ENCODE peak calls at places on chromosomes 6 and 20, in seven cellular contexts. One of them, this sample, is unnamed.

GRCh38 chr6:116218172-116218633 is 35.7 kb downstream of the TSPYL4 start:
- DNase-seq in CD8-positive, alpha-beta memory T cell: no peak
- DNase-seq in foreskin fibroblast: no peak
- DNase-seq in adipocyte: peak
- DNase-seq in BE2C: no peak
- DNase-seq in CD4-positive, alpha-beta memory T cell: no peak
- DNase-seq in mucosa of descending colon: no peak
- DNase-seq in this sample: no peak

GRCh38 chr20:63636752-63637633 is 10.1 kb upstream of the GMEB2 start:
- DNase-seq in CD8-positive, alpha-beta memory T cell: no peak
- DNase-seq in foreskin fibroblast: no peak
- DNase-seq in adipocyte: no peak
- DNase-seq in BE2C: no peak
- DNase-seq in CD4-positive, alpha-beta memory T cell: no peak
- DNase-seq in mucosa of descending colon: no peak
- DNase-seq in this sample: no peak

GRCh38 chr6:144006731-144007454 is 1.2 kb downstream of the PLAGL1 start:
- DNase-seq in CD8-positive, alpha-beta memory T cell: no peak
- DNase-seq in foreskin fibroblast: peak
- DNase-seq in adipocyte: peak
- DNase-seq in BE2C: no peak
- DNase-seq in CD4-positive, alpha-beta memory T cell: no peak
- DNase-seq in mucosa of descending colon: peak
- DNase-seq in this sample: no peak

GRCh38 chr20:47748851-47749250 is 36.4 kb downstream of the SULF2 start:
- DNase-seq in CD8-positive, alpha-beta memory T cell: no peak
- DNase-seq in foreskin fibroblast: no peak
- DNase-seq in adipocyte: no peak
- DNase-seq in BE2C: no peak
- DNase-seq in CD4-positive, alpha-beta memory T cell: no peak
- DNase-seq in mucosa of descending colon: no peak
- DNase-seq in this sample: no peak

GRCh38 chr6:162705736-162706135 is 21.8 kb downstream of the PRKN start:
- DNase-seq in CD8-positive, alpha-beta memory T cell: no peak
- DNase-seq in foreskin fibroblast: no peak
- DNase-seq in adipocyte: no peak
- DNase-seq in BE2C: no peak
- DNase-seq in CD4-positive, alpha-beta memory T cell: no peak
- DNase-seq in mucosa of descending colon: no peak
- DNase-seq in this sample: no peak

GRCh38 chr6:152160346-152160745 is 352.9 kb downstream of the ESR1 start:
- DNase-seq in CD8-positive, alpha-beta memory T cell: no peak
- DNase-seq in foreskin fibroblast: no peak
- DNase-seq in adipocyte: no peak
- DNase-seq in BE2C: no peak
- DNase-seq in CD4-positive, alpha-beta memory T cell: peak
- DNase-seq in mucosa of descending colon: no peak
- DNase-seq in this sample: no peak

GRCh38 chr6:26129656-26130055 is 42.4 kb downstream of the HFE start:
- DNase-seq in CD8-positive, alpha-beta memory T cell: no peak
- DNase-seq in foreskin fibroblast: no peak
- DNase-seq in adipocyte: peak
- DNase-seq in BE2C: no peak
- DNase-seq in CD4-positive, alpha-beta memory T cell: no peak
- DNase-seq in mucosa of descending colon: no peak
- DNase-seq in this sample: no peak

GRCh38 chr20:46979603-46980241 is 85.1 kb downstream of the EYA2 start:
- DNase-seq in CD8-positive, alpha-beta memory T cell: no peak
- DNase-seq in foreskin fibroblast: no peak
- DNase-seq in adipocyte: no peak
- DNase-seq in BE2C: no peak
- DNase-seq in CD4-positive, alpha-beta memory T cell: no peak
- DNase-seq in mucosa of descending colon: no peak
- DNase-seq in this sample: no peak

GRCh38 chr6:157124855-157125254 is 198.5 kb downstream of the TMEM242 start:
- DNase-seq in CD8-positive, alpha-beta memory T cell: no peak
- DNase-seq in foreskin fibroblast: no peak
- DNase-seq in adipocyte: no peak
- DNase-seq in BE2C: no peak
- DNase-seq in CD4-positive, alpha-beta memory T cell: no peak
- DNase-seq in mucosa of descending colon: no peak
- DNase-seq in this sample: no peak

GRCh38 chr6:157123245-157123644 is 200.1 kb downstream of the TMEM242 start:
- DNase-seq in CD8-positive, alpha-beta memory T cell: no peak
- DNase-seq in foreskin fibroblast: no peak
- DNase-seq in adipocyte: no peak
- DNase-seq in BE2C: no peak
- DNase-seq in CD4-positive, alpha-beta memory T cell: no peak
- DNase-seq in mucosa of descending colon: no peak
- DNase-seq in this sample: no peak

GRCh38 chr6:157125531-157125930 is 197.8 kb downstream of the TMEM242 start:
- DNase-seq in CD8-positive, alpha-beta memory T cell: no peak
- DNase-seq in foreskin fibroblast: no peak
- DNase-seq in adipocyte: no peak
- DNase-seq in BE2C: no peak
- DNase-seq in CD4-positive, alpha-beta memory T cell: no peak
- DNase-seq in mucosa of descending colon: no peak
- DNase-seq in this sample: no peak

GRCh38 chr6:157128235-157128761 is 195.0 kb downstream of the TMEM242 start:
- DNase-seq in CD8-positive, alpha-beta memory T cell: no peak
- DNase-seq in foreskin fibroblast: no peak
- DNase-seq in adipocyte: no peak
- DNase-seq in BE2C: no peak
- DNase-seq in CD4-positive, alpha-beta memory T cell: no peak
- DNase-seq in mucosa of descending colon: no peak
- DNase-seq in this sample: no peak

DNA sequence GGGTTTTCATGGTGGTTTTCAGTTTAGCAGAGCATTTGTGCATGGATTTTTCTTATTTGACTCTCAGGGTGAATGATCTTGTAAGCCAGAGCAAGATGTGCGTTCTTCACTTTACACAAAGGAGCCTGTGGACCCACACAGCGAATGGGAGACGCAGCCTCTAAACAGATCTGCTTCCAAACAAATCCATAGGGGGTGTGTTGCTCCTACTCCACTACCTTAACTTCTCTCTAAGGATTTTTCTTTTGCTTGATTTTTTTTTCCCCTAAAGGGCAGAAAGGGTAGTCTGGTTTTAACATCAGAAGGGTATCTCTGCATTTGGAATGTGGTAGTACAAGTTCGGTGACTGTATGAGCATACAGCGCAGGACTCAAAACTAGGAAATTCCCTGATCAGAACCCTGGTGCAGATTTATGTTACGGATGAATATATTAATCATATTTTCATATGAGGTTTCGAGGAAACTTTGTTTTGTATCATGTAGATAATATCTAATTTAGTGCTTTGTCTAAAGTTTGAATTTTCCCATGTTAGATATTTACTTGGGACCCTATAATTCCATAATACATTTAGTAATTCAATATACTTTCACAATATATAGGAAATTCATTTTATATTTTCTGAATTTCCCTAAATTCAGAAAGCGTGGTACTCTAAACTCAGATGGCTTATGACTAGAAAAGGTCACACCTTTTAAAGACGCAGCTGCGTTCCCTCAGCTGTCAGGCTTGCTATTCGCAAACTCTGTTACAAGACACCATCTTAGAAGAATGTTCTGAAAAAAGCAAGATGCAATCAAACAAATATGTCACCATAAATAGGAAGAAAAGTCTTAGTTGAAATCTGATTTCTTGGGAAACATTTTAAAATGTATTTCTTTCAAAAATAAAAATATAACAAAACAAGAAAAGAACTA is 196.9 kb downstream of the TMEM242 start:
- DNase-seq in CD8-positive, alpha-beta memory T cell: no peak
- DNase-seq in foreskin fibroblast: no peak
- DNase-seq in adipocyte: no peak
- DNase-seq in BE2C: no peak
- DNase-seq in CD4-positive, alpha-beta memory T cell: no peak
- DNase-seq in mucosa of descending colon: no peak
- DNase-seq in this sample: no peak
- H3K4me3 ChIP-seq in CD8-positive, alpha-beta memory T cell: no peak
- H3K4me3 ChIP-seq in foreskin fibroblast: no peak
- H3K4me3 ChIP-seq in adipocyte: no peak
- H3K4me3 ChIP-seq in BE2C: no peak
- H3K4me3 ChIP-seq in CD4-positive, alpha-beta memory T cell: no peak
- H3K4me3 ChIP-seq in mucosa of descending colon: no peak
- H3K4me3 ChIP-seq in this sample: no peak

GRCh38 chr6:108800510-108800909 is 47.7 kb upstream of the ARMC2 start:
- DNase-seq in CD8-positive, alpha-beta memory T cell: no peak
- DNase-seq in foreskin fibroblast: no peak
- DNase-seq in adipocyte: no peak
- DNase-seq in BE2C: no peak
- DNase-seq in CD4-positive, alpha-beta memory T cell: no peak
- DNase-seq in mucosa of descending colon: no peak
- DNase-seq in this sample: no peak

GRCh38 chr6:108799791-108800190 is 48.4 kb upstream of the ARMC2 start:
- DNase-seq in CD8-positive, alpha-beta memory T cell: no peak
- DNase-seq in foreskin fibroblast: no peak
- DNase-seq in adipocyte: no peak
- DNase-seq in BE2C: no peak
- DNase-seq in CD4-positive, alpha-beta memory T cell: no peak
- DNase-seq in mucosa of descending colon: no peak
- DNase-seq in this sample: no peak

GRCh38 chr6:108799356-108799720 is 48.9 kb upstream of the ARMC2 start:
- DNase-seq in CD8-positive, alpha-beta memory T cell: no peak
- DNase-seq in foreskin fibroblast: no peak
- DNase-seq in adipocyte: no peak
- DNase-seq in BE2C: no peak
- DNase-seq in CD4-positive, alpha-beta memory T cell: no peak
- DNase-seq in mucosa of descending colon: no peak
- DNase-seq in this sample: no peak

GRCh38 chr6:108797951-108798671 is 50.1 kb upstream of the ARMC2 start:
- DNase-seq in CD8-positive, alpha-beta memory T cell: no peak
- DNase-seq in foreskin fibroblast: no peak
- DNase-seq in adipocyte: no peak
- DNase-seq in BE2C: peak
- DNase-seq in CD4-positive, alpha-beta memory T cell: no peak
- DNase-seq in mucosa of descending colon: no peak
- DNase-seq in this sample: peak

DNA sequence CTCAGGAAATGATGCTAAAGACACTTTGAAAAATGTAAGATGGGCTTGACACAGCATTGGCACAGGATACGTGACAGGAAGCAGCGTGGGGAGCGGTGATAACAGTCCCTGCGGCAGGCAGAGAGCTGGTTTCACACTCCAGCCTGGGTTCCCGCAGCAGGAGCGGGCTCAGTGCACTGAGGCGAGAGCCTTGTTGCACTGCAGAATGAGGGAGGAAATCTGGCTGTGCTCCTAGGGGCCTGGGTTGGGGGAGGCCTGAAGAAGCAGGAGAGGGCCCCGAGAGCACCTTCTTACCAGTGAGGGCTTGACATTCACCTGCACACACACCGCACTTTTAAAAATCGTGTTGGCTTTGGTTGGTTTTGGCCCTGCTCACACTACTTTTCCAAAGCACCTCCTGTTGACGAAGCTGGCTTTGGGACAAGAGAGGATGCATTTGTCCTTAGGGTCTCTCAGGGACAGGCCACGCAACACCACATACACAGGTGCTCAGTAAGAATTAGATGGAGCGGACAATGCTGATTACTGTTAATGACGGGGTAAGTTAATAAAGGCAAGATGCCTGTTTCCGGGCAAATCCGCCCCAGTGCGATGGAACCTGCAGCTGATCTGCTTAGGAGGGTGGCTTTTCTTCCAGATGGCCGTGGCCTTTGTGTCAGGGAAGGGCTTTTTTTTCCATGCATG is 49.4 kb upstream of the ARMC2 start:
- DNase-seq in CD8-positive, alpha-beta memory T cell: peak
- DNase-seq in foreskin fibroblast: no peak
- DNase-seq in adipocyte: no peak
- DNase-seq in BE2C: peak
- DNase-seq in CD4-positive, alpha-beta memory T cell: peak
- DNase-seq in mucosa of descending colon: peak
- DNase-seq in this sample: peak
- H3K4me3 ChIP-seq in CD8-positive, alpha-beta memory T cell: peak
- H3K4me3 ChIP-seq in foreskin fibroblast: no peak
- H3K4me3 ChIP-seq in adipocyte: no peak
- H3K4me3 ChIP-seq in BE2C: peak
- H3K4me3 ChIP-seq in CD4-positive, alpha-beta memory T cell: no peak
- H3K4me3 ChIP-seq in mucosa of descending colon: no peak
- H3K4me3 ChIP-seq in this sample: no peak

DNA sequence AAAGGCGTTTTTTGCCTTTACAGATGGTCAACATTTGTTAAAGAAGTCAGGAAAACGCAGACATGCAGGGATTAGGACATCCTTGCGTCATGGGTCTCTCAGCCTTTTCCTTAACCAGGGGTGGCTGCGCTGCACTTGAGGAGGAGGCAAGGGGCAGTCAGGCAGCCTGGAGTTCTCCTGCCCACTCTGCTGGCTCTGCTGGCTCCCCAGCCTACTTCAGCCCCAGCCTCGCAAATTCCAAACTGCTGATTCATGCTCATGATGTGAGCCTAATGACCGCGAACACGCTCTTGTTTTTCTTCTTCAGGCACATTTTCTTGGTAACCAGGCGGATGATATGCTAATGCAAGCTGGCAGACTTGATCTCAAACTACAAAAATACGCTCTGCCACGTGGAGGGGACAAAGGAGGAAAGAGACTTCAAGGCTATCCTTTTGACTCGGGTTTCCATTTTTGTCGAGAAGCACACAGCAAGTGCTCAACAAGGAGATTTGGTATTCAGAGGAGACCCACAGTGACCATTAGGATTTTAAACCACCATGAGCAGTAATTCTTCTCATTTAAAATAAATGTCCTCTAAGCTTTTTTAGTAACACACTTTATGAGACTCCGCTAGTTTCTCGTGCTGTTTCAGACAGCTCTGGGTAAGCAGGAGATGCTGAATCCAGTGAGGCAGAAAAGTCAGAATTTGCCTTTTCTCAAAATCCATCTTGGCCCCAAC is 290.2 kb upstream of the STXBP5 start:
- DNase-seq in CD8-positive, alpha-beta memory T cell: no peak
- DNase-seq in foreskin fibroblast: peak
- DNase-seq in adipocyte: peak
- DNase-seq in BE2C: peak
- DNase-seq in CD4-positive, alpha-beta memory T cell: no peak
- DNase-seq in mucosa of descending colon: peak
- DNase-seq in this sample: no peak
- H3K4me3 ChIP-seq in CD8-positive, alpha-beta memory T cell: no peak
- H3K4me3 ChIP-seq in foreskin fibroblast: peak
- H3K4me3 ChIP-seq in adipocyte: peak
- H3K4me3 ChIP-seq in BE2C: peak
- H3K4me3 ChIP-seq in CD4-positive, alpha-beta memory T cell: no peak
- H3K4me3 ChIP-seq in mucosa of descending colon: no peak
- H3K4me3 ChIP-seq in this sample: no peak

DNA sequence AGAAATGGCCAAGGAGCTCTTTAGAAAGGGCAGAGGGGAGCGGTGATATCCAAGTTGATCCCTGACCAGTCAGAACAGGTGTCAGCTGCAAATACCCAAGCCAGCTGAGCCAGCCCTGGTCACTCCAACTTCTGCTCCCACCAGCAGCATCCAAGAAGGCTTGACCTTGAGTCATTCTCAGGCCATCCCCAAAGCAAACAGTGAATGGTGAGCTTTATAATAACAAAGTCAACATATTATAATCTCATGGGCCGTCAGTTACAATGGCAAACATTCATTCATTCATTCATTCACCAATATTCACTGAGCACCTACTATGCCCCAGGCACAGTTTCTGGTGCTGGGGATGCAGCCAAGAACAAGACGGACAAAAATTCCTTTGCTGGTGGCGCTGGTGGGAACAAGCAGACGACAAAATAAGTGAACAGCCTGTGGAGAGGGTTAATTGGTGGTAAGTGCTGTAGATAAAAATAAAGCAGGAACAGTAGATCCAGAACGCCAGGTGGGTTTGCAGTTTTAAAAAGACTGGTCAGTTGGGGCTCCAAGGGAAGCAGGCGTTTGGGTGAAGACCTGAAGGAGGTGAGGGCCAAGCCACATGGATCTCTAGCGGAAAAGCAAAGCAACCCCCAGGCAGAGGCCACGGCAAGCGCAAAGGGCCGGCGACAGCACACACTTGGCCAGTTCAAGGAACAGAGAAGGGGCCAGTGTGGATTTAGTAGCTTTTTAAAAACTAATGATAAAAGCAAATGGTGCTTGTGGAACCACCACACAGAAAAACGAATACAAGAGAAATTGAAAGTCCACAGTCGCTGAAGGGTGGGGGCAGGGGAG is 131.8 kb upstream of the PTPN1 start:
- DNase-seq in CD8-positive, alpha-beta memory T cell: no peak
- DNase-seq in foreskin fibroblast: no peak
- DNase-seq in adipocyte: no peak
- DNase-seq in BE2C: no peak
- DNase-seq in CD4-positive, alpha-beta memory T cell: no peak
- DNase-seq in mucosa of descending colon: no peak
- DNase-seq in this sample: no peak
- H3K4me3 ChIP-seq in CD8-positive, alpha-beta memory T cell: no peak
- H3K4me3 ChIP-seq in foreskin fibroblast: no peak
- H3K4me3 ChIP-seq in adipocyte: peak
- H3K4me3 ChIP-seq in BE2C: peak
- H3K4me3 ChIP-seq in CD4-positive, alpha-beta memory T cell: no peak
- H3K4me3 ChIP-seq in mucosa of descending colon: no peak
- H3K4me3 ChIP-seq in this sample: no peak